ENCODE peak calls at places on chromosomes 2 and 18, in four cellular contexts. P is mesothelial cell of epicardium, Y is HS-5, H is activated T-cell treated with anti-CD3 and anti-CD28 coated beads for 48 hours. V is an unnamed sample.

GRCh38 chr2:240566203-240567136 is 1.8 kb upstream of the RNPEPL1 start:
- DNase-seq in H (peak), P (peak), Y (no peak), V (peak)

GRCh38 chr2:237723613-237724012 is 75.0 kb upstream of the RBM44 start:
- DNase-seq in P (no peak), H (no peak), Y (no peak), V (no peak)

GRCh38 chr2:105325389-105325963 is 4.1 kb downstream of the TGFBRAP1 start:
- DNase-seq in P (no peak), Y (no peak), H (no peak), V (no peak)

GRCh38 chr18:41732371-41732770 is 222.7 kb upstream of the PIK3C3 start:
- DNase-seq in P (no peak), H (no peak), Y (no peak), V (no peak)

GRCh38 chr2:45636013-45636412 is 15.5 kb upstream of the PRKCE start:
- DNase-seq in Y (no peak), P (no peak), H (no peak), V (no peak)

GRCh38 chr2:109513749-109514588 is 99.8 kb downstream of the SEPTIN10 start:
- DNase-seq in H (peak), P (no peak), Y (peak), V (no peak)

GRCh38 chr18:59917422-59917821 is 17.6 kb downstream of the PMAIP1 start:
- DNase-seq in Y (no peak), H (no peak), P (no peak), V (no peak)

GRCh38 chr2:215363461-215364156 is 51.8 kb downstream of the ATIC start:
- DNase-seq in Y (no peak), H (no peak), P (no peak), V (no peak)

GRCh38 chr2:64325852-64326577 is 127.9 kb upstream of the LGALSL start:
- DNase-seq in P (no peak), H (no peak), Y (no peak), V (peak)

GRCh38 chr2:128073278-128073677 is 17.7 kb upstream of the UGGT1 start:
- DNase-seq in P (no peak), H (no peak), Y (no peak), V (no peak)

GRCh38 chr18:34880403-34880802 is 160.8 kb upstream of the MAPRE2 start:
- DNase-seq in Y (no peak), P (no peak), H (no peak), V (no peak)

GRCh38 chr2:27735263-27735904 is 36.1 kb upstream of the MRPL33 start:
- DNase-seq in Y (no peak), H (peak), P (peak), V (peak)

GRCh38 chr18:60892441-60892840 is 440.8 kb upstream of the CDH20 start:
- DNase-seq in H (no peak), Y (peak), P (no peak), V (no peak)

GRCh38 chr2:179619947-179620467 is 241.4 kb downstream of the ZNF385B start:
- DNase-seq in Y (no peak), P (no peak), H (no peak), V (no peak)

GRCh38 chr2:172311921-172312345 is 115.5 kb upstream of the ITGA6 start:
- DNase-seq in H (no peak), Y (no peak), P (no peak), V (no peak)

V was measured in central memory CD4-positive, alpha-beta T cell.